ENCODE peak calls at places on chromosomes 5 and 9, in nine cellular contexts. F, Z, Q, S, O, Y, R, W and N are unnamed samples.

GRCh38 chr5:97388794-97389193 is 205.7 kb upstream of the RIOK2 start:
- DNase-seq in F (no peak), Z (peak; percentile 63), Q (no peak), S (no peak), O (no peak), Y (no peak), R (peak; percentile 6), W (no peak), N (no peak)

GRCh38 chr5:144577676-144578075 is 407.0 kb downstream of the KCTD16 start:
- DNase-seq in F (no peak), Z (no peak), Q (no peak), S (no peak), O (no peak), Y (no peak), R (no peak), W (no peak), N (no peak)

GRCh38 chr9:33778700-33779351 is 16.5 kb upstream of the PRSS3 start:
- DNase-seq in F (peak; percentile 77), Z (peak; percentile 59), Q (peak; percentile 48), S (peak; percentile 66), O (no peak), Y (peak; percentile 26), R (peak; percentile 51), W (peak; percentile 83), N (no peak)

GRCh38 chr5:132055808-132056609 is 4.4 kb upstream of the IL3 start:
- DNase-seq in F (no peak), Z (no peak), Q (no peak), S (no peak), O (no peak), Y (no peak), R (no peak), W (peak; percentile 84), N (peak; percentile 30)

GRCh38 chr5:37668524-37669047 is 171.3 kb downstream of the GDNF start:
- DNase-seq in F (peak; percentile 66), Z (peak; percentile 100), Q (no peak), S (peak; percentile 5), O (peak; percentile 96), Y (no peak), R (peak; percentile 98), W (no peak), N (no peak)

GRCh38 chr9:2616726-2617377 is 4.7 kb upstream of the VLDLR start:
- DNase-seq in F (no peak), Z (no peak), Q (no peak), S (no peak), O (no peak), Y (peak; percentile 41), R (no peak), W (no peak), N (no peak)

GRCh38 chr5:35803221-35803651 is 53.5 kb upstream of the IL7R start:
- DNase-seq in F (peak; percentile 79), Z (peak; percentile 79), Q (peak; percentile 10), S (peak; percentile 56), O (no peak), Y (no peak), R (peak; percentile 66), W (no peak), N (no peak)

GRCh38 chr5:168837852-168838251 is 258.7 kb upstream of the PANK3 start:
- DNase-seq in F (no peak), Z (no peak), Q (no peak), S (no peak), O (no peak), Y (no peak), R (no peak), W (no peak), N (no peak)

GRCh38 chr5:176844706-176845391 is 34.5 kb downstream of the UNC5A start:
- DNase-seq in F (no peak), Z (peak; percentile 16), Q (no peak), S (peak; percentile 20), O (no peak), Y (no peak), R (no peak), W (no peak), N (no peak)

GRCh38 chr5:61496406-61497307 is 164.6 kb downstream of the ZSWIM6 start:
- DNase-seq in F (no peak), Z (no peak), Q (no peak), S (no peak), O (no peak), Y (no peak), R (no peak), W (no peak), N (no peak)

GRCh38 chr9:78001946-78002731 is 29.5 kb downstream of the GNAQ start:
- DNase-seq in F (no peak), Z (peak; percentile 34), Q (no peak), S (no peak), O (no peak), Y (no peak), R (peak; percentile 23), W (no peak), N (no peak)

GRCh38 chr9:78006734-78007133 is 24.9 kb downstream of the GNAQ start:
- DNase-seq in F (no peak), Z (no peak), Q (no peak), S (no peak), O (no peak), Y (no peak), R (no peak), W (no peak), N (no peak)

GRCh38 chr9:78005231-78006002 is 26.2 kb downstream of the GNAQ start:
- DNase-seq in F (no peak), Z (no peak), Q (no peak), S (no peak), O (no peak), Y (no peak), R (peak; percentile 28), W (no peak), N (no peak)

GRCh38 chr9:78003730-78004129 is 27.9 kb downstream of the GNAQ start:
- DNase-seq in F (no peak), Z (no peak), Q (no peak), S (no peak), O (no peak), Y (no peak), R (no peak), W (no peak), N (no peak)

GRCh38 chr9:78004478-78005229 is 27.0 kb downstream of the GNAQ start:
- DNase-seq in F (no peak), Z (peak; percentile 30), Q (no peak), S (no peak), O (no peak), Y (no peak), R (no peak), W (no peak), N (no peak)
- TF ChIP-seq CTCF in F (peak; percentile 61), Z (no peak), Q (peak; percentile 53), S (peak; percentile 39), O (peak; percentile 56), Y (peak; percentile 25), R (peak; percentile 26), W (no peak), N (peak; percentile 48)

DNA sequence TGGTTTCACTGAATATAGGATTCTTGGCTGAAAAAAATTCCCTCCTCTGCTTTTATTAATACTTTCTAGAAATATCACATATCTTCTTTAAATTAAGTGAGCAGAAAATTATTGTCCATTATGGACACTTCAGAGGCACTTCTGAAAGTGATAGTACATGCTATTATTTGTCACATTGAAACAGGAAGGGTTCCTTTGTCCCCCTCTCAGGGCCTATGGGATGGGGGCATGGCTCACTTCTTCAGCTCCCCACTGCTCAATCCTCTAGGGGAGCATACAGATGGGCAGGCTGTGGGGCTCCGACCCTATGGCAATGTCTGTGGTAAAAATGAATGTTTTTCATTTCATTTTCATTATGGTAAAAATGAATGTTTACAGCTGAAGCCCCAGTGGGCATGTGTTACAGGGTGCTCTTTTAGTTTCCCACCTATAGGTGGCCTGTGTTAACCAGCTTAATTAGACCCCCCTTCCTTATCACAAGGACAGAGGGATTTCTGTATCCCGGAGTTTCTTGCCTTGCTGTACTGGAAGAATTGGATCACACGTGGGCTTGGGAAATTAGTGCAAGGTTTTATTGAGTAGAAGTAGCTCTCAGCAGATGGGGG is 1225.2 kb downstream of the PTPRD start:
- DNase-seq in F (peak; percentile 45), Z (no peak), Q (no peak), S (no peak), O (no peak), Y (no peak), R (no peak), W (no peak), N (no peak)
- TF ChIP-seq CTCF in F (peak; percentile 67), Z (no peak), Q (no peak), S (no peak), O (no peak), Y (no peak), R (no peak), W (no peak), N (no peak)

GRCh38 chr9:34896112-34896511 is 62.0 kb upstream of the PHF24 start:
- DNase-seq in F (no peak), Z (no peak), Q (no peak), S (peak; percentile 18), O (no peak), Y (no peak), R (no peak), W (no peak), N (no peak)
- TF ChIP-seq CTCF in F (peak; percentile 64), Z (no peak), Q (no peak), S (peak; percentile 24), O (peak; percentile 20), Y (no peak), R (no peak), W (no peak), N (no peak)

GRCh38 chr9:37511715-37512010 is 25.9 kb downstream of the POLR1E start:
- DNase-seq in F (no peak), Z (no peak), Q (no peak), S (no peak), O (no peak), Y (no peak), R (no peak), W (no peak), N (no peak)

GRCh38 chr9:37512439-37512838 is 26.7 kb downstream of the POLR1E start:
- DNase-seq in F (no peak), Z (no peak), Q (no peak), S (no peak), O (no peak), Y (no peak), R (no peak), W (no peak), N (no peak)

GRCh38 chr9:37508834-37509206 is 23.1 kb downstream of the POLR1E start:
- DNase-seq in F (no peak), Z (no peak), Q (no peak), S (no peak), O (no peak), Y (no peak), R (no peak), W (no peak), N (no peak)

GRCh38 chr9:37509536-37509935 is 23.8 kb downstream of the POLR1E start:
- DNase-seq in F (no peak), Z (no peak), Q (no peak), S (no peak), O (no peak), Y (no peak), R (no peak), W (no peak), N (no peak)

DNA sequence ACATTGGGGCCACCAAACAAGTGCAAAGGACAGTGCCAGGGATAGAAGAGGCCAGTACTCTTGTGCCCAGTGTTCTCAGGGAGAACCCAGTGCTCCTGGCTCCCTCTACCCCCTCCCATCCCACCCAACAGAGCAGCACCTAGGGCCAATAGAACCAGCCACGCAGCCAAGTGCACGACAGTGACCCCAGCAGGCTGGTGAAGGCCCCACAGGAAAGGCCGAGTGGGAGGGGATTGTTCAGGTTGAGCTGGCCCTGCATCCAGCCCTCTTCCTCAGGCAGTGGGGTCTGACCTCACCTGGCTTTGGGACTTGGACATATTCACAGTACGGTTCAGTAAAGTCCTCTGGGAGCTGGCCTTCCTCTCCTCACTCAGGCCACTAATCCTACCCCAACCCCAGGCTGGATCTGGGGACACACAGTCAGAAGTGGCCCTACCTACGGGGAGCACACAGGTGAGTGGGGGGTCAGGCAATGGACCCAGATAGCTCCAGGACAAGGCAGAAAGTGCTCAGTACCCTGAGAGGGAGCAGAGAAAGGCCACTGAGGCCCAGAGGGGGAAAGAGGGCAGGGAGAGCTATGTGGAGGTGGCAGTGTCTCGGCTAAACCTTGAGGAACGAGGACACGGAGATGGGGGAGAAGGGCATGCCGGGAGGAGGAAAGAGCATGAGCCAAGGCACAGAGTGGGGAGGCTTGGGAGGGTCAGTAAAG is 25.4 kb downstream of the POLR1E start:
- DNase-seq in F (peak; percentile 90), Z (no peak), Q (no peak), S (peak; percentile 50), O (no peak), Y (no peak), R (no peak), W (no peak), N (no peak)
- TF ChIP-seq CTCF in F (peak; percentile 65), Z (peak; percentile 1), Q (peak; percentile 17), S (no peak), O (peak; percentile 30), Y (peak; percentile 35), R (peak; percentile 27), W (no peak), N (no peak)